ENCODE peak calls at places on chromosomes 16 and 17, in eight cellular contexts. One of them, this sample, is unnamed.

GRCh38 chr16:1972490-1972877 is 631 bp downstream of the TBL3 start:
- DNase-seq in stimulated activated CD4-positive, alpha-beta T cell treated with anti-CD3 and anti-CD28 coated beads, Interleukin-15, amount 100 ng/mL, for 24 hours: peak
- DNase-seq in DMS153: no peak
- DNase-seq in NCI-H2227 treated with DMSO at 0.1 percent for 48 hours: no peak
- DNase-seq in stimulated activated CD8-positive, alpha-beta memory T cell treated with anti-CD3 and anti-CD28 coated beads, Interleukin-15, amount 100 ng/mL, for 1 hour: no peak
- DNase-seq in sigmoid colon: no peak
- DNase-seq in mucosa of descending colon: no peak
- DNase-seq in T-helper 1 cell: no peak
- DNase-seq in this sample: no peak

GRCh38 chr16:52773026-52773425 is 226.1 kb upstream of the TOX3 start:
- DNase-seq in NCI-H2227 treated with DMSO at 0.1 percent for 48 hours: no peak
- DNase-seq in DMS153: peak
- DNase-seq in mucosa of descending colon: no peak
- DNase-seq in stimulated activated CD4-positive, alpha-beta T cell treated with anti-CD3 and anti-CD28 coated beads, Interleukin-15, amount 100 ng/mL, for 24 hours: no peak
- DNase-seq in T-helper 1 cell: no peak
- DNase-seq in sigmoid colon: no peak
- DNase-seq in stimulated activated CD8-positive, alpha-beta memory T cell treated with anti-CD3 and anti-CD28 coated beads, Interleukin-15, amount 100 ng/mL, for 1 hour: no peak
- DNase-seq in this sample: no peak

GRCh38 chr17:61474235-61474927 is 22.2 kb downstream of the TBX4 start:
- DNase-seq in mucosa of descending colon: no peak
- DNase-seq in stimulated activated CD4-positive, alpha-beta T cell treated with anti-CD3 and anti-CD28 coated beads, Interleukin-15, amount 100 ng/mL, for 24 hours: no peak
- DNase-seq in DMS153: no peak
- DNase-seq in NCI-H2227 treated with DMSO at 0.1 percent for 48 hours: no peak
- DNase-seq in T-helper 1 cell: no peak
- DNase-seq in sigmoid colon: no peak
- DNase-seq in stimulated activated CD8-positive, alpha-beta memory T cell treated with anti-CD3 and anti-CD28 coated beads, Interleukin-15, amount 100 ng/mL, for 1 hour: no peak
- DNase-seq in this sample: no peak

GRCh38 chr17:76370261-76370993 is 14.0 kb upstream of the SPHK1 start:
- DNase-seq in stimulated activated CD8-positive, alpha-beta memory T cell treated with anti-CD3 and anti-CD28 coated beads, Interleukin-15, amount 100 ng/mL, for 1 hour: no peak
- DNase-seq in NCI-H2227 treated with DMSO at 0.1 percent for 48 hours: no peak
- DNase-seq in T-helper 1 cell: no peak
- DNase-seq in mucosa of descending colon: no peak
- DNase-seq in DMS153: no peak
- DNase-seq in stimulated activated CD4-positive, alpha-beta T cell treated with anti-CD3 and anti-CD28 coated beads, Interleukin-15, amount 100 ng/mL, for 24 hours: no peak
- DNase-seq in sigmoid colon: peak
- DNase-seq in this sample: peak

GRCh38 chr17:57356722-57357391 is 100.5 kb downstream of the MSI2 start:
- DNase-seq in stimulated activated CD8-positive, alpha-beta memory T cell treated with anti-CD3 and anti-CD28 coated beads, Interleukin-15, amount 100 ng/mL, for 1 hour: no peak
- DNase-seq in sigmoid colon: no peak
- DNase-seq in stimulated activated CD4-positive, alpha-beta T cell treated with anti-CD3 and anti-CD28 coated beads, Interleukin-15, amount 100 ng/mL, for 24 hours: no peak
- DNase-seq in mucosa of descending colon: no peak
- DNase-seq in NCI-H2227 treated with DMSO at 0.1 percent for 48 hours: no peak
- DNase-seq in DMS153: no peak
- DNase-seq in T-helper 1 cell: no peak
- DNase-seq in this sample: no peak

GRCh38 chr16:49649013-49649785 is 206.7 kb downstream of the ZNF423 start:
- DNase-seq in stimulated activated CD8-positive, alpha-beta memory T cell treated with anti-CD3 and anti-CD28 coated beads, Interleukin-15, amount 100 ng/mL, for 1 hour: no peak
- DNase-seq in sigmoid colon: no peak
- DNase-seq in stimulated activated CD4-positive, alpha-beta T cell treated with anti-CD3 and anti-CD28 coated beads, Interleukin-15, amount 100 ng/mL, for 24 hours: no peak
- DNase-seq in DMS153: no peak
- DNase-seq in T-helper 1 cell: no peak
- DNase-seq in mucosa of descending colon: no peak
- DNase-seq in NCI-H2227 treated with DMSO at 0.1 percent for 48 hours: no peak
- DNase-seq in this sample: no peak

GRCh38 chr16:88195911-88196465 is 186.8 kb upstream of the ZNF469 start:
- DNase-seq in T-helper 1 cell: no peak
- DNase-seq in mucosa of descending colon: no peak
- DNase-seq in sigmoid colon: peak
- DNase-seq in NCI-H2227 treated with DMSO at 0.1 percent for 48 hours: no peak
- DNase-seq in DMS153: no peak
- DNase-seq in stimulated activated CD4-positive, alpha-beta T cell treated with anti-CD3 and anti-CD28 coated beads, Interleukin-15, amount 100 ng/mL, for 24 hours: no peak
- DNase-seq in stimulated activated CD8-positive, alpha-beta memory T cell treated with anti-CD3 and anti-CD28 coated beads, Interleukin-15, amount 100 ng/mL, for 1 hour: no peak
- DNase-seq in this sample: no peak

GRCh38 chr17:45143767-45144198 is 4.5 kb upstream of the HEXIM1 start:
- DNase-seq in NCI-H2227 treated with DMSO at 0.1 percent for 48 hours: no peak
- DNase-seq in T-helper 1 cell: no peak
- DNase-seq in stimulated activated CD4-positive, alpha-beta T cell treated with anti-CD3 and anti-CD28 coated beads, Interleukin-15, amount 100 ng/mL, for 24 hours: peak
- DNase-seq in mucosa of descending colon: peak
- DNase-seq in DMS153: no peak
- DNase-seq in stimulated activated CD8-positive, alpha-beta memory T cell treated with anti-CD3 and anti-CD28 coated beads, Interleukin-15, amount 100 ng/mL, for 1 hour: no peak
- DNase-seq in sigmoid colon: peak
- DNase-seq in this sample: peak

GRCh38 chr16:82337355-82337754 is 167.3 kb upstream of the MPHOSPH6 start:
- DNase-seq in NCI-H2227 treated with DMSO at 0.1 percent for 48 hours: no peak
- DNase-seq in T-helper 1 cell: no peak
- DNase-seq in stimulated activated CD4-positive, alpha-beta T cell treated with anti-CD3 and anti-CD28 coated beads, Interleukin-15, amount 100 ng/mL, for 24 hours: no peak
- DNase-seq in stimulated activated CD8-positive, alpha-beta memory T cell treated with anti-CD3 and anti-CD28 coated beads, Interleukin-15, amount 100 ng/mL, for 1 hour: no peak
- DNase-seq in sigmoid colon: no peak
- DNase-seq in mucosa of descending colon: no peak
- DNase-seq in DMS153: no peak
- DNase-seq in this sample: no peak

GRCh38 chr17:10114931-10115535 is 83.4 kb downstream of the GAS7 start:
- DNase-seq in sigmoid colon: peak
- DNase-seq in DMS153: no peak
- DNase-seq in stimulated activated CD4-positive, alpha-beta T cell treated with anti-CD3 and anti-CD28 coated beads, Interleukin-15, amount 100 ng/mL, for 24 hours: peak
- DNase-seq in mucosa of descending colon: peak
- DNase-seq in NCI-H2227 treated with DMSO at 0.1 percent for 48 hours: no peak
- DNase-seq in T-helper 1 cell: peak
- DNase-seq in stimulated activated CD8-positive, alpha-beta memory T cell treated with anti-CD3 and anti-CD28 coated beads, Interleukin-15, amount 100 ng/mL, for 1 hour: peak
- DNase-seq in this sample: peak

GRCh38 chr16:48201515-48202201 is 42.4 kb upstream of the LONP2 start:
- DNase-seq in NCI-H2227 treated with DMSO at 0.1 percent for 48 hours: no peak
- DNase-seq in stimulated activated CD4-positive, alpha-beta T cell treated with anti-CD3 and anti-CD28 coated beads, Interleukin-15, amount 100 ng/mL, for 24 hours: no peak
- DNase-seq in mucosa of descending colon: no peak
- DNase-seq in T-helper 1 cell: no peak
- DNase-seq in sigmoid colon: no peak
- DNase-seq in DMS153: no peak
- DNase-seq in stimulated activated CD8-positive, alpha-beta memory T cell treated with anti-CD3 and anti-CD28 coated beads, Interleukin-15, amount 100 ng/mL, for 1 hour: no peak
- DNase-seq in this sample: no peak

GRCh38 chr16:16982614-16983013 is 488.1 kb downstream of the XYLT1 start:
- DNase-seq in DMS153: peak
- DNase-seq in sigmoid colon: no peak
- DNase-seq in mucosa of descending colon: no peak
- DNase-seq in T-helper 1 cell: no peak
- DNase-seq in NCI-H2227 treated with DMSO at 0.1 percent for 48 hours: no peak
- DNase-seq in stimulated activated CD4-positive, alpha-beta T cell treated with anti-CD3 and anti-CD28 coated beads, Interleukin-15, amount 100 ng/mL, for 24 hours: no peak
- DNase-seq in stimulated activated CD8-positive, alpha-beta memory T cell treated with anti-CD3 and anti-CD28 coated beads, Interleukin-15, amount 100 ng/mL, for 1 hour: no peak
- DNase-seq in this sample: no peak

GRCh38 chr16:56798955-56799354 is 66.1 kb upstream of the SLC12A3 start:
- DNase-seq in T-helper 1 cell: no peak
- DNase-seq in stimulated activated CD8-positive, alpha-beta memory T cell treated with anti-CD3 and anti-CD28 coated beads, Interleukin-15, amount 100 ng/mL, for 1 hour: no peak
- DNase-seq in stimulated activated CD4-positive, alpha-beta T cell treated with anti-CD3 and anti-CD28 coated beads, Interleukin-15, amount 100 ng/mL, for 24 hours: no peak
- DNase-seq in NCI-H2227 treated with DMSO at 0.1 percent for 48 hours: no peak
- DNase-seq in mucosa of descending colon: no peak
- DNase-seq in DMS153: no peak
- DNase-seq in sigmoid colon: no peak
- DNase-seq in this sample: no peak